ENCODE peak calls at places on chromosomes 2 and 18, in ten cellular contexts. One of them, this sample, is unnamed.

GRCh38 chr2:215432759-215433594 is 2.9 kb downstream of the FN1 start:
- DNase-seq in colonic mucosa: no peak
- DNase-seq in SJSA1: no peak
- DNase-seq in GM23248: peak; percentile 35
- DNase-seq in thoracic aorta: no peak
- DNase-seq in psoas muscle: no peak
- DNase-seq in heart right ventricle: no peak
- DNase-seq in A549: no peak
- DNase-seq in neuronal stem cell: no peak
- DNase-seq in tibial artery: no peak
- DNase-seq in this sample: no peak

GRCh38 chr2:233400341-233400740 is 46.0 kb downstream of the DGKD start:
- DNase-seq in GM23248: no peak
- DNase-seq in heart right ventricle: no peak
- DNase-seq in psoas muscle: no peak
- DNase-seq in thoracic aorta: no peak
- DNase-seq in colonic mucosa: no peak
- DNase-seq in tibial artery: peak; percentile 60
- DNase-seq in SJSA1: no peak
- DNase-seq in A549: no peak
- DNase-seq in neuronal stem cell: no peak
- DNase-seq in this sample: no peak

GRCh38 chr2:177282787-177283533 is 18.4 kb upstream of the NFE2L2 start:
- DNase-seq in thoracic aorta: no peak
- DNase-seq in GM23248: no peak
- DNase-seq in psoas muscle: no peak
- DNase-seq in SJSA1: no peak
- DNase-seq in colonic mucosa: no peak
- DNase-seq in tibial artery: no peak
- DNase-seq in neuronal stem cell: no peak
- DNase-seq in A549: no peak
- DNase-seq in heart right ventricle: no peak
- DNase-seq in this sample: no peak

GRCh38 chr2:104521247-104521646 is 332.7 kb upstream of the POU3F3 start:
- DNase-seq in heart right ventricle: no peak
- DNase-seq in SJSA1: no peak
- DNase-seq in GM23248: no peak
- DNase-seq in psoas muscle: no peak
- DNase-seq in thoracic aorta: no peak
- DNase-seq in neuronal stem cell: peak; percentile 14
- DNase-seq in A549: no peak
- DNase-seq in colonic mucosa: no peak
- DNase-seq in tibial artery: no peak
- DNase-seq in this sample: no peak

GRCh38 chr2:201138401-201138970 is 22.5 kb downstream of the CFLAR start:
- DNase-seq in tibial artery: no peak
- DNase-seq in colonic mucosa: no peak
- DNase-seq in A549: no peak
- DNase-seq in heart right ventricle: no peak
- DNase-seq in SJSA1: no peak
- DNase-seq in neuronal stem cell: no peak
- DNase-seq in GM23248: no peak
- DNase-seq in psoas muscle: no peak
- DNase-seq in thoracic aorta: no peak
- DNase-seq in this sample: no peak

GRCh38 chr18:30533716-30534115 is 508.8 kb downstream of the DSC3 start:
- DNase-seq in heart right ventricle: no peak
- DNase-seq in GM23248: no peak
- DNase-seq in psoas muscle: no peak
- DNase-seq in thoracic aorta: no peak
- DNase-seq in tibial artery: no peak
- DNase-seq in A549: no peak
- DNase-seq in colonic mucosa: no peak
- DNase-seq in SJSA1: no peak
- DNase-seq in neuronal stem cell: no peak
- DNase-seq in this sample: no peak

GRCh38 chr2:10306901-10307463 is 4.3 kb downstream of the HPCAL1 start:
- DNase-seq in heart right ventricle: no peak
- DNase-seq in A549: no peak
- DNase-seq in thoracic aorta: no peak
- DNase-seq in tibial artery: no peak
- DNase-seq in SJSA1: no peak
- DNase-seq in colonic mucosa: no peak
- DNase-seq in psoas muscle: no peak
- DNase-seq in neuronal stem cell: no peak
- DNase-seq in GM23248: no peak
- DNase-seq in this sample: no peak

GRCh38 chr2:220310326-220310936 is 683.0 kb downstream of the SLC4A3 start:
- DNase-seq in psoas muscle: no peak
- DNase-seq in tibial artery: no peak
- DNase-seq in neuronal stem cell: no peak
- DNase-seq in GM23248: no peak
- DNase-seq in heart right ventricle: peak; percentile 8
- DNase-seq in colonic mucosa: no peak
- DNase-seq in thoracic aorta: no peak
- DNase-seq in A549: no peak
- DNase-seq in SJSA1: no peak
- DNase-seq in this sample: no peak

GRCh38 chr2:199384043-199384442 is 73.7 kb downstream of the SATB2 start:
- DNase-seq in neuronal stem cell: no peak
- DNase-seq in colonic mucosa: no peak
- DNase-seq in tibial artery: no peak
- DNase-seq in GM23248: no peak
- DNase-seq in psoas muscle: no peak
- DNase-seq in A549: no peak
- DNase-seq in thoracic aorta: no peak
- DNase-seq in SJSA1: no peak
- DNase-seq in heart right ventricle: no peak
- DNase-seq in this sample: no peak

GRCh38 chr18:35695803-35696202 is 114.3 kb downstream of the GALNT1 start:
- DNase-seq in psoas muscle: peak; percentile 19
- DNase-seq in SJSA1: no peak
- DNase-seq in GM23248: no peak
- DNase-seq in colonic mucosa: no peak
- DNase-seq in thoracic aorta: no peak
- DNase-seq in A549: no peak
- DNase-seq in heart right ventricle: peak; percentile 69
- DNase-seq in tibial artery: no peak
- DNase-seq in neuronal stem cell: no peak
- DNase-seq in this sample: no peak

GRCh38 chr2:190759749-190760213 is 110.9 kb downstream of the NAB1 start:
- DNase-seq in GM23248: peak; percentile 84
- DNase-seq in thoracic aorta: no peak
- DNase-seq in colonic mucosa: no peak
- DNase-seq in neuronal stem cell: no peak
- DNase-seq in psoas muscle: no peak
- DNase-seq in SJSA1: peak; percentile 50
- DNase-seq in heart right ventricle: no peak
- DNase-seq in A549: peak; percentile 59
- DNase-seq in tibial artery: no peak
- DNase-seq in this sample: no peak

GRCh38 chr2:235217814-235218213 is 266.0 kb downstream of the SH3BP4 start:
- DNase-seq in thoracic aorta: no peak
- DNase-seq in heart right ventricle: no peak
- DNase-seq in GM23248: peak; percentile 82
- DNase-seq in neuronal stem cell: no peak
- DNase-seq in A549: no peak
- DNase-seq in tibial artery: no peak
- DNase-seq in psoas muscle: no peak
- DNase-seq in colonic mucosa: no peak
- DNase-seq in SJSA1: no peak
- DNase-seq in this sample: no peak

GRCh38 chr18:30142248-30142647 is 900.3 kb downstream of the DSC3 start:
- DNase-seq in SJSA1: no peak
- DNase-seq in psoas muscle: no peak
- DNase-seq in thoracic aorta: no peak
- DNase-seq in A549: no peak
- DNase-seq in GM23248: no peak
- DNase-seq in heart right ventricle: no peak
- DNase-seq in tibial artery: no peak
- DNase-seq in colonic mucosa: no peak
- DNase-seq in neuronal stem cell: no peak
- DNase-seq in this sample: no peak

GRCh38 chr2:210099940-210100339 is 71.3 kb downstream of the KANSL1L start:
- DNase-seq in thoracic aorta: no peak
- DNase-seq in tibial artery: no peak
- DNase-seq in SJSA1: no peak
- DNase-seq in colonic mucosa: no peak
- DNase-seq in GM23248: no peak
- DNase-seq in A549: no peak
- DNase-seq in psoas muscle: no peak
- DNase-seq in heart right ventricle: no peak
- DNase-seq in neuronal stem cell: no peak
- DNase-seq in this sample: no peak

GRCh38 chr2:120759543-120760331 is 24.1 kb downstream of the GLI2 start:
- DNase-seq in thoracic aorta: no peak
- DNase-seq in psoas muscle: no peak
- DNase-seq in tibial artery: peak; percentile 53
- DNase-seq in A549: no peak
- DNase-seq in GM23248: no peak
- DNase-seq in heart right ventricle: no peak
- DNase-seq in SJSA1: no peak
- DNase-seq in colonic mucosa: no peak
- DNase-seq in neuronal stem cell: no peak
- DNase-seq in this sample: no peak

GRCh38 chr2:191020742-191021381 is 6.9 kb upstream of the STAT1 start:
- DNase-seq in heart right ventricle: peak; percentile 20
- DNase-seq in SJSA1: no peak
- DNase-seq in GM23248: peak; percentile 93
- DNase-seq in tibial artery: peak; percentile 66
- DNase-seq in thoracic aorta: no peak
- DNase-seq in neuronal stem cell: no peak
- DNase-seq in colonic mucosa: peak; percentile 41
- DNase-seq in A549: peak; percentile 17
- DNase-seq in psoas muscle: peak; percentile 33
- DNase-seq in this sample: no peak

GRCh38 chr2:38775097-38775920 is 2.7 kb upstream of the GEMIN6 start:
- DNase-seq in thoracic aorta: no peak
- DNase-seq in A549: no peak
- DNase-seq in colonic mucosa: no peak
- DNase-seq in SJSA1: no peak
- DNase-seq in neuronal stem cell: no peak
- DNase-seq in tibial artery: no peak
- DNase-seq in heart right ventricle: no peak
- DNase-seq in psoas muscle: no peak
- DNase-seq in GM23248: no peak
- DNase-seq in this sample: no peak

DNA sequence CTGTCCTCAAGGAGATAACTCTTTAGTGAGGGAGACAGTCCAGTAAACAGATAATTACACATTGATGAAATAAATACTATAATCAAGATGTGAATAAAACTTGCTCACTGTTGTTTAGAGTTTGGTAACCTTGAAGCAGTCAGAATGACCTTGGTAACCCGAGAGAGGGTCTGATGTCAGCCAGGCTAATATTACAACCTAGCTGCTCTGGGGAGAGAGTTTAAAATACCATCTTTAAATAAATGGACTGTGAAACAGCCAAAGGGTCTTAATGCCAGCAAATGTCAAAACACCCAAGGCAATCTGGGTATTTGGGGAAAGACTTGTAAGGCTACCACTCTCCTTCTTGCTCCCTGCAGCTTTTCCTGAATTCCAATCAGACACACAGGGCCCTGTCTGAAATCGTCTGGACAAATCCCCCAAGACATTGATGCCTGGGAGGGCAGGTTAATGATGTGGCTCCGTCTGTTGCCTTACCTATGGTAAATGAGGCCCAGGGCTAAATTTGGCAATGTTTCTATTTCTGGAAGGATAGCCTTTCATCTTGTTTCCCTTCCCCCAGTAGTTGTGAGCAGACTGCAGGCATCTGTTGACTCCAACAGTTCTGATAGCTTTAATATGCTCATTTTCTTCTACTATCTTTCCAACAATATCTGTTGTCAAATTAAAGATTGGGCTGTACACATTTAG is 42.9 kb upstream of the ITGB6 start:
- DNase-seq in A549: no peak
- DNase-seq in heart right ventricle: no peak
- DNase-seq in GM23248: no peak
- DNase-seq in thoracic aorta: no peak
- DNase-seq in colonic mucosa: no peak
- DNase-seq in neuronal stem cell: no peak
- DNase-seq in SJSA1: no peak
- DNase-seq in tibial artery: no peak
- DNase-seq in psoas muscle: no peak
- DNase-seq in this sample: no peak
- H3K27ac ChIP-seq in A549: peak overlapping the region; percentile 93
- H3K27ac ChIP-seq in heart right ventricle: peak overlapping the region; percentile 50
- H3K27ac ChIP-seq in GM23248: no peak overlapping the region
- H3K27ac ChIP-seq in thoracic aorta: peak overlapping the region; percentile 77
- H3K27ac ChIP-seq in colonic mucosa: no peak overlapping the region
- H3K27ac ChIP-seq in neuronal stem cell: no peak overlapping the region
- H3K27ac ChIP-seq in SJSA1: no peak overlapping the region
- H3K27ac ChIP-seq in tibial artery: peak overlapping the region; percentile 29
- H3K27ac ChIP-seq in psoas muscle: peak overlapping the region; percentile 81
- H3K27ac ChIP-seq in this sample: no peak overlapping the region

DNA sequence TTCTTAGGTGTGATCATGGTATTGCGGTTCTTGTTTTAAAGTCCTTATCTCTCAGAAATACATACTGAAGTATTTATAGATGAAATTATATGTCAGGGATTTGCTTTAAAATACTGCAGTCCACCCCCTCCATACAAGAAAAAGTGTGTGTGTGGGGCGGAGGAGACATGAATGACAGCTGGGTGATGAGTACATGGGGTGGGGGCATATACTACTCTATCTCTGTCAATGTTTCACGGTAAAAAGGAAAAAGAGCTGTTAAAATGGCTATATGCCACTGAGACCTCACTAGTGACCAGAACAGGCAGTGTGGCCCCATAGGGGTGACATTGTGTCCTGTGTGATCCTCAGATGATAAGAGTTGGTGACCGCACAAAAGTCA is 54.1 kb downstream of the SPRED2 start:
- DNase-seq in tibial artery: no peak
- DNase-seq in heart right ventricle: no peak
- DNase-seq in thoracic aorta: no peak
- DNase-seq in A549: no peak
- DNase-seq in neuronal stem cell: no peak
- DNase-seq in GM23248: no peak
- DNase-seq in colonic mucosa: no peak
- DNase-seq in psoas muscle: no peak
- DNase-seq in SJSA1: no peak
- DNase-seq in this sample: no peak
- H3K4me1 ChIP-seq in tibial artery: peaks cover 25% of the 10 kb centered on the region
- H3K4me1 ChIP-seq in heart right ventricle: peaks cover 35% of the 10 kb centered on the region
- H3K4me1 ChIP-seq in thoracic aorta: peaks cover 16% of the 10 kb centered on the region
- H3K4me1 ChIP-seq in A549: peaks cover 73% of the 10 kb centered on the region
- H3K4me1 ChIP-seq in neuronal stem cell: peaks cover 3% of the 10 kb centered on the region
- H3K4me1 ChIP-seq in GM23248: peaks cover 51% of the 10 kb centered on the region
- H3K4me1 ChIP-seq in colonic mucosa: peaks cover 13% of the 10 kb centered on the region
- H3K4me1 ChIP-seq in psoas muscle: peaks cover 21% of the 10 kb centered on the region
- H3K4me1 ChIP-seq in SJSA1: peaks cover 53% of the 10 kb centered on the region
- H3K4me1 ChIP-seq in this sample: peaks cover 20% of the 10 kb centered on the region

GRCh38 chr2:71545572-71546274 is 92.4 kb downstream of the DYSF start:
- DNase-seq in A549: peak; percentile 80
- DNase-seq in colonic mucosa: peak; percentile 63
- DNase-seq in thoracic aorta: no peak
- DNase-seq in heart right ventricle: peak; percentile 55
- DNase-seq in neuronal stem cell: peak; percentile 72
- DNase-seq in GM23248: peak; percentile 71
- DNase-seq in tibial artery: peak; percentile 70
- DNase-seq in psoas muscle: no peak
- DNase-seq in SJSA1: no peak
- DNase-seq in this sample: peak; percentile 11
- H3K4me3 ChIP-seq in A549: peak overlapping the region; percentile 16
- H3K4me3 ChIP-seq in colonic mucosa: peak overlapping the region; percentile 16
- H3K4me3 ChIP-seq in thoracic aorta: peak overlapping the region; percentile 37
- H3K4me3 ChIP-seq in heart right ventricle: no peak overlapping the region
- H3K4me3 ChIP-seq in neuronal stem cell: no peak overlapping the region
- H3K4me3 ChIP-seq in GM23248: no peak overlapping the region
- H3K4me3 ChIP-seq in tibial artery: no peak overlapping the region
- H3K4me3 ChIP-seq in psoas muscle: peak overlapping the region; percentile 22
- H3K4me3 ChIP-seq in SJSA1: no peak overlapping the region
- H3K4me3 ChIP-seq in this sample: peak overlapping the region; percentile 32

GRCh38 chr2:45220227-45220626 is 211.0 kb upstream of the SIX2 start:
- DNase-seq in neuronal stem cell: no peak
- DNase-seq in thoracic aorta: no peak
- DNase-seq in GM23248: no peak
- DNase-seq in psoas muscle: peak; percentile 38
- DNase-seq in SJSA1: no peak
- DNase-seq in heart right ventricle: no peak
- DNase-seq in tibial artery: no peak
- DNase-seq in colonic mucosa: no peak
- DNase-seq in A549: no peak
- DNase-seq in this sample: no peak
- H3K27ac ChIP-seq in neuronal stem cell: no peak overlapping the region
- H3K27ac ChIP-seq in thoracic aorta: no peak overlapping the region
- H3K27ac ChIP-seq in GM23248: no peak overlapping the region
- H3K27ac ChIP-seq in psoas muscle: no peak overlapping the region
- H3K27ac ChIP-seq in SJSA1: no peak overlapping the region
- H3K27ac ChIP-seq in heart right ventricle: no peak overlapping the region
- H3K27ac ChIP-seq in tibial artery: no peak overlapping the region
- H3K27ac ChIP-seq in colonic mucosa: no peak overlapping the region
- H3K27ac ChIP-seq in A549: no peak overlapping the region
- H3K27ac ChIP-seq in this sample: no peak overlapping the region

This sample was measured in CD8-positive, alpha-beta memory T cell.